ENCODE peak calls at places on chromosomes 12 and 14, in seven cellular contexts. L is right atrium auricular region, B is dorsolateral prefrontal cortex, Z is HCT116, U is fibroblast of lung, N is tibial nerve, R is lower lobe of right lung. I is an unnamed sample.

GRCh38 chr12:25861226-25861625 is 97.3 kb upstream of the RASSF8 start:
- DNase-seq in B (no peak), Z (no peak), N (no peak), R (no peak), U (no peak), L (no peak), I (no peak)

GRCh38 chr12:34275129-34275528 is 252.8 kb downstream of the ALG10 start:
- DNase-seq in U (no peak), L (peak; percentile 7), B (no peak), Z (no peak), R (no peak), N (no peak), I (no peak)

GRCh38 chr14:99566009-99566389 is 38.0 kb downstream of the CCDC85C start:
- DNase-seq in L (no peak), Z (no peak), U (no peak), B (no peak), N (no peak), R (no peak), I (no peak)

GRCh38 chr12:32889073-32889760 is 7.4 kb downstream of the PKP2 start:
- DNase-seq in L (no peak), R (no peak), Z (no peak), N (no peak), B (no peak), U (no peak), I (peak; percentile 87)

GRCh38 chr14:76848879-76849278 is 22.7 kb downstream of the LRRC74A start:
- DNase-seq in U (no peak), L (no peak), Z (peak; percentile 15), N (no peak), R (no peak), B (no peak), I (no peak)

GRCh38 chr12:49288412-49288853 is 6.5 kb upstream of the PRPH start:
- DNase-seq in U (peak; percentile 62), Z (peak; percentile 46), N (peak; percentile 47), L (peak; percentile 67), R (no peak), B (peak; percentile 71), I (peak; percentile 38)

GRCh38 chr14:93146119-93146518 is 30.4 kb upstream of the ITPK1 start:
- DNase-seq in N (no peak), U (no peak), Z (no peak), L (no peak), R (no peak), B (no peak), I (no peak)

GRCh38 chr12:98738539-98738938 is 93.4 kb downstream of the APAF1 start:
- DNase-seq in N (no peak), U (no peak), Z (no peak), L (no peak), R (no peak), B (no peak), I (no peak)

GRCh38 chr14:90691627-90692026 is 124.6 kb downstream of the TTC7B start:
- DNase-seq in R (no peak), L (no peak), B (no peak), U (peak; percentile 51), Z (no peak), N (no peak), I (no peak)

GRCh38 chr12:17918013-17918412 is 172.0 kb downstream of the RERGL start:
- DNase-seq in B (no peak), N (no peak), U (no peak), Z (no peak), R (no peak), L (no peak), I (no peak)

GRCh38 chr14:96597680-96598079 is 95.5 kb downstream of the PAPOLA start:
- DNase-seq in R (no peak), Z (no peak), U (no peak), L (no peak), N (no peak), B (no peak), I (no peak)

GRCh38 chr12:132349501-132350131 is 20.2 kb upstream of the GALNT9 start:
- DNase-seq in Z (no peak), N (no peak), L (no peak), R (no peak), B (no peak), U (no peak), I (no peak)
- H3K27me3 ChIP-seq in Z (no peaks in the 10 kb centered on the region), N (peaks cover 54% of the 10 kb centered on the region), L (no peaks in the 10 kb centered on the region), R (peaks cover 39% of the 10 kb centered on the region), B (no peaks in the 10 kb centered on the region), U (no peaks in the 10 kb centered on the region), I (no peaks in the 10 kb centered on the region)

GRCh38 chr12:71904629-71905028 is 34.0 kb upstream of the TPH2 start:
- DNase-seq in U (no peak), Z (no peak), L (no peak), R (no peak), N (no peak), B (no peak), I (no peak)

GRCh38 chr12:71896171-71896570 is 42.5 kb upstream of the TPH2 start:
- DNase-seq in L (no peak), B (no peak), Z (no peak), U (no peak), N (no peak), R (no peak), I (no peak)

DNA sequence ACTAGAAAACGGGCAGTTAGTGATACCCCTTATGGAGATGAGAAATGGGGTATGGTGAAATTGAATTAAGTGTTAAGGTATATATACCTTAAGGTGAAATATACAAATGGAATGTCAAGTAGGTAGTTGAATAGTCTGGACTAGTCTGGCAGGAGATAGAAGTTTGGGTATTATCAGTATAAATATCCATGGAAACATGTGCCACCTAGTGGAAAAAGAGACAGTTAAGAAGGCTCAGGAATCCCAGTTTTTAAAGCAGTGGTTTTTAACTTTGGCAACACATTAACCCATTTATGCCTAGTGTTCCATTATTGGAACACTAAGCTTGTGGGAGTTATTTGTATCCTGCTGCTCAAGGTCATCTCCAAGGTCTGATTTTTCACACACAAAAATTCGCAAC is 38.6 kb upstream of the TPH2 start:
- DNase-seq in N (no peak), B (no peak), R (no peak), Z (no peak), U (peak; percentile 26), L (no peak), I (peak; percentile 55)
- TF ChIP-seq CTCF in N (no peak), B (no peak), R (no peak), Z (peak; percentile 14), U (no peak), L (no peak), I (peak; percentile 60)

DNA sequence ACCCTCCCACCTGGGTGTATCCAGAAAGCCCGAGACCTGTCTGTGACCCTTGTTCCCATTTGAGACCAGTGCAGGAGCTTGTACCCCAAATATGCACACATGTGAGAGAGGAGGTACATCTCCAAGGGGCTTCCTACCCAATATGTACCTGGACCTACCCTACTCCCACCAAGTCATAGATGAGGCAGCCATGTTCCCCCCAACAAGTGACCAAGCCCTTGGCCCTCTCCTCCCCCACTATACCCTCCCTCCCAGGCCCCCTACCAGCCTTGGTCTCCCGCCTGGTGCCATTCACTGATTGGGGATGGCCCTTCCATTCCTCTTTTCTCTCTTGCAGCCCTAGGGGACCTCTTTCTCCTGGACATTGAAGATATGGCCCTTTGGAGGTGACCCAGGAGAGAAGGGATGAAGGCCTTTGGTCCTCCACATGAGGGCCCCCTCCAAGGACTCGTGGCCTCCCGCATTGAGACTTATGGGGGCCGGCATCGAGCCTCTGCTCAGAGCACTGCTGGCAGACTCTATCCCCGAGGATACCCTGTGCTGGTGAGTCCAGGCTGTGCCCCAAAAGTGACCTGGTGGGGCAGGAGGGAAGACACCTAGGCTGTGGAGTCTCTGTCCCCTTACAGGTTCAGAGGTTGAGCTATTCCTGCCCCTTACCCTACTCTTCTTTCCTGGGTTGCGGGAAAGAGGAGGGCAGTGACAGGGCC is 1.5 kb downstream of the PLEKHG6 start:
- DNase-seq in N (no peak), U (no peak), B (no peak), L (no peak), R (no peak), Z (no peak), I (no peak)
- H3K27ac ChIP-seq in N (no peak overlapping the region), U (no peak overlapping the region), B (no peak overlapping the region), L (no peak overlapping the region), R (peak overlapping the region; percentile 50), Z (peak overlapping the region; percentile 57), I (peak overlapping the region; percentile 26)

GRCh38 chr12:94870511-94870910 is 133.0 kb downstream of the NDUFA12 start:
- DNase-seq in R (no peak), Z (no peak), U (no peak), B (no peak), L (no peak), N (no peak), I (no peak)
- H3K27me3 ChIP-seq in R (peaks cover 39% of the 10 kb centered on the region), Z (no peaks in the 10 kb centered on the region), U (peaks cover 47% of the 10 kb centered on the region), B (peaks cover 20% of the 10 kb centered on the region), L (no peaks in the 10 kb centered on the region), N (peaks cover 32% of the 10 kb centered on the region), I (peaks cover 75% of the 10 kb centered on the region)

DNA sequence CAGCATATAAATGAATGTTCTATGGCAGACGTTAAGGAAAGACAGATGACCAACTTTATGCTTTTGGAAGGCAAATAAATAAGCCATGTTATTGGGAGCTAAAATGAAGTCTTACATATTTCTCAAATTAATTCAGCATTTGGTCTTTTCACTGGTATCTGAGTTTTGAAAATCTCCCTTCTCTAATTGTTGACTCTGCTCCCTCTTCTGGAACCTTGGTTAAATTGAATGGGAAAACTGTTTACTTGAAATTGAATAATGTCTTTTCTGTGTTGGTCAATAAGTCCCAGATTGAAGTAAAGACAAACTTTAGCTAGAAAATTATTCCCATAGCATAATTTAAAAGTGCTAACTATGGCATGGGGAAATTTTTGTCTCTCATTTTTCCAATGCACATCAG is 38.7 kb downstream of the LGR5 start:
- DNase-seq in U (no peak), Z (no peak), B (no peak), L (no peak), R (no peak), N (no peak), I (no peak)
- TF ChIP-seq CTCF in U (no peak), Z (no peak), B (no peak), L (no peak), R (no peak), N (peak; percentile 9), I (no peak)

GRCh38 chr14:104752735-104753527 is at the start of gene SIVA1:
- DNase-seq in U (peak; percentile 99), N (peak; percentile 99), Z (peak; percentile 98), R (peak; percentile 100), B (peak; percentile 99), L (peak; percentile 100), I (peak; percentile 95)
- H3K27ac ChIP-seq in U (peak within 1 kb of the TSS; percentile 88), N (peak within 1 kb of the TSS; percentile 86), Z (peak within 1 kb of the TSS; percentile 90), R (peak within 1 kb of the TSS; percentile 98), B (peak within 1 kb of the TSS; percentile 72), L (peak within 1 kb of the TSS; percentile 87), I (peak within 1 kb of the TSS; percentile 26)

DNA sequence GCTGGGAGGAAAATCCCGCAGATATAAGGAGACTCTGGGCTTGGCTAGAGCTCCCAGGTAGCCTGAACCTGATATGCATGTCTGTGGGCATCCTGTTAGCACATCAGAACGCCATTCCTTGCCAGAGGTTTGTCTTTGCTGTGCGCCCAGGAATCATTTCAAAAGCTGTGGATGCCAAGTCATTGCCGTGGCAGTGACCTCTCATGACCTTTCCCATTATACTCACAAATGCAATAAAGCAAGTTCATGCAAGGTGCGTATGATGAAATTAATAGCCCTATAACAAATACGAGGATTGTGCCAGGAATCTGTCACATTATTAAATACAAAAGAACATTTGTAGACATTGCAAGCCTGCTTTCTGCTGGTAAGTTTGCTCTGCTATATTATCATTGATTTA is 229.1 kb upstream of the PELI2 start:
- DNase-seq in L (no peak), R (no peak), Z (no peak), B (no peak), N (no peak), U (no peak), I (peak; percentile 50)
- H3K27me3 ChIP-seq in L (no peaks in the 10 kb centered on the region), R (no peaks in the 10 kb centered on the region), Z (no peaks in the 10 kb centered on the region), B (no peaks in the 10 kb centered on the region), N (no peaks in the 10 kb centered on the region), U (peaks cover 6% of the 10 kb centered on the region), I (peaks cover 16% of the 10 kb centered on the region)